ENCODE peak calls at places on chromosome 21, in nine cellular contexts. C is stomach, R is gastrocnemius medialis, S is K562, N is ovary, G is testis, D is sigmoid colon, I is IMR-90, Y is tibial nerve. F is an unnamed sample.

GRCh38 chr21:43763901-43764523 is 12.1 kb downstream of the CSTB start:
- DNase-seq in D (no peak), C (no peak), N (no peak), R (no peak), I (no peak), G (no peak), Y (no peak), S (no peak), F (no peak)

GRCh38 chr21:21907271-21907670 is 909.1 kb downstream of the NCAM2 start:
- DNase-seq in G (peak; percentile 43), Y (no peak), D (no peak), S (no peak), I (no peak), N (no peak), R (no peak), C (no peak), F (no peak)

GRCh38 chr21:27240901-27241300 is 274.0 kb upstream of the ADAMTS5 start:
- DNase-seq in S (no peak), R (no peak), C (no peak), Y (no peak), G (no peak), D (no peak), N (no peak), I (no peak), F (no peak)

GRCh38 chr21:28485301-28486022 is 507.2 kb downstream of the LTN1 start:
- DNase-seq in C (no peak), D (no peak), N (no peak), R (no peak), Y (no peak), I (peak; percentile 80), S (no peak), G (no peak), F (no peak)

GRCh38 chr21:43637530-43637929 is 21.8 kb downstream of the HSF2BP start:
- DNase-seq in G (no peak), Y (no peak), D (no peak), S (no peak), N (no peak), R (no peak), C (no peak), I (no peak), F (no peak)

GRCh38 chr21:43332872-43333300 is 94.0 kb downstream of the SIK1 start:
- DNase-seq in R (no peak), S (no peak), N (no peak), Y (no peak), C (no peak), D (no peak), I (peak; percentile 51), G (no peak), F (no peak)

GRCh38 chr21:44636209-44637017 is 743 bp upstream of the KRTAP10-10 start:
- DNase-seq in I (no peak), D (no peak), G (no peak), N (no peak), C (peak; percentile 23), Y (no peak), R (no peak), S (no peak), F (no peak)

GRCh38 chr21:31490471-31490870 is 146.4 kb upstream of the TIAM1 start:
- DNase-seq in C (no peak), D (no peak), N (no peak), G (peak; percentile 69), R (no peak), S (peak; percentile 30), I (no peak), Y (no peak), F (no peak)

GRCh38 chr21:44459712-44460440 is 4.6 kb downstream of the LRRC3 start:
- DNase-seq in N (no peak), S (no peak), C (no peak), Y (no peak), R (no peak), G (no peak), I (no peak), D (peak; percentile 54), F (no peak)

GRCh38 chr21:27683292-27683691 is 716.4 kb upstream of the ADAMTS5 start:
- DNase-seq in N (no peak), I (no peak), Y (no peak), C (no peak), G (no peak), S (no peak), D (no peak), R (no peak), F (no peak)

GRCh38 chr21:15080504-15080903 is 15.7 kb upstream of the NRIP1 start:
- DNase-seq in D (no peak), N (no peak), G (no peak), C (no peak), S (no peak), Y (no peak), R (no peak), I (no peak), F (no peak)

GRCh38 chr21:45208627-45208951 is 79.1 kb downstream of the POFUT2 start:
- DNase-seq in G (no peak), N (no peak), C (no peak), D (no peak), S (no peak), Y (no peak), I (peak; percentile 54), R (no peak), F (no peak)

GRCh38 chr21:14836950-14837349 is 227.8 kb downstream of the NRIP1 start:
- DNase-seq in Y (no peak), G (no peak), R (no peak), C (no peak), I (peak; percentile 59), S (no peak), N (no peak), D (no peak), F (no peak)

GRCh38 chr21:23017989-23018388 is 2019.8 kb downstream of the NCAM2 start:
- DNase-seq in N (no peak), I (no peak), C (no peak), Y (no peak), S (no peak), R (no peak), D (no peak), G (no peak), F (no peak)

DNA sequence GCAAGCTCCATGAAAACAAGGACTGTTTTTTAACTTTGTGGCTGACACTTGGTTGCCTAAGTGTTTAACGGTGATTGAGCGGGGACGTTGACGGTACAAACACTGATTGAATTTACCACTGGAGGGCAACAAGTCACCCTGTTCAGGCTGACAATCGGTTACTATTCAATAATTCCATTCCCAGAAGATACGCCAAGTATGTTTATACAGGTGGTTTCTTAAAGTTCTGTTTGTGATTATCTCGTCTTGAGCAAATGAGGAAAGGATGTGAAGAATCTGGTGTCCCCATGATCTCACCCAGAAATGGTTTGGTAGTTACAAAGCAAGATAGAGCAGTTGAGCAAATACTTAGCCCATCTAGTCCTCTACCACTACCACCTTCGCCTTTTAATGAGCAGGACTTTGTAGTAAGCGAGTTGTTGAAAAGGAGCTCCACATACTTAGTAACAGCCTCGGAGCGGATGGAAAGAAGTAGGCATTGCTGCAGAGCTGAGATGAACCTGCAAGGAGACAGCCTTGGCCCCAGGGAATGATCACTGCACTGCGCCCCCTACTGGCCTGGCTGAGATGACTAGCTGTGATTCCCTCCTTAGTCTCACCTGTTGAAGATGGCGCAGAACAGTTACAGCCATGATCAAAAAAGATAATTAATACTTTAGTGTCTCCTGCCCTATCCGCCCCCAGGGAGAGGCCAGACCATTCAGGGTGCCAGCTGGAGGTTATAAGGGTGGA is 36.3 kb downstream of the IFNAR1 start:
- DNase-seq in S (peak; percentile 89), G (peak; percentile 90), C (peak; percentile 82), R (peak; percentile 27), I (peak; percentile 87), D (peak; percentile 80), Y (peak; percentile 70), N (peak; percentile 83), F (peak; percentile 73)
- TF ChIP-seq POLR2A in S (no peak), G (no peak), C (no peak), R (no peak), I (no peak), D (no peak), Y (no peak), N (no peak), F (no peak)

GRCh38 chr21:36744190-36744559 is 45.3 kb downstream of the SIM2 start:
- DNase-seq in S (no peak), R (no peak), C (no peak), Y (no peak), G (no peak), I (no peak), D (no peak), N (no peak), F (no peak)
- H3K27me3 ChIP-seq in S (peaks cover 54% of the 10 kb centered on the region), R (no peaks in the 10 kb centered on the region), C (peaks cover 3% of the 10 kb centered on the region), Y (peaks cover 34% of the 10 kb centered on the region), G (no peaks in the 10 kb centered on the region), I (peaks cover 10% of the 10 kb centered on the region), D (peaks cover 20% of the 10 kb centered on the region), N (no peaks in the 10 kb centered on the region), F (peaks cover 7% of the 10 kb centered on the region)

DNA sequence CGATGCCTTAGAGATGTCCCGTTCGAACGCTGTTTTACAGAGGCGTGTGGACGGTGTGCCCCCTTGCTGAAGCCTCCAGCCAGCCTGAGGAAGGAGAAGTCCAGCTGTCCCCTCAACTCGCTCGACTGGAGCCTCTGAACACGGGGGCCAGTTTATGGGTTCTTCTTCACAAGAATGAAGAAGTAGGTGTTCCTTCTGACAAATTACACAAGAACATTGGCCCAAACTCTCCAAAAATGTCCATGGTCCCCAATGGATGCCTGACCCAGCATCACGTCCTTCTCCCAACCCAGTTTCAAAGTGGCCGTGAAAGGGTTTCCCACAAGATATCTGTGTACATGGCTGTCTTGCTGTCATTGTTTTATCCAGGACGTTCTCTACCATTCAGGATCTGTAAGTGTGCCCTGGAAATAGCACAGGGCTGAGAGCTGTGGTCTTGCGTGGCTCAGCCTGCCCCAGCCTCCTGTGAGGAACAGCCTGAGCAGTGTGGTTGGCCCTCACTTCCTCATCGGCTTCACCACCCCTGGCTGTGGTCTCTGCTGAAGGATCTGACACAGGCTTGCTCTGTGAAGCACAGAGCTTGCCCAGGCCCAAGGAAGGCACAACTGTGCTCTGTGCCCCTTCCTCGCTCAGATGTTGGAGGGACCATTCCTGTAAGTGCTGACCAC is 1.0 kb upstream of the S100B start:
- DNase-seq in Y (no peak), I (no peak), C (peak; percentile 45), G (no peak), D (no peak), S (no peak), N (no peak), R (no peak), F (no peak)
- H3K27ac ChIP-seq in Y (peak overlapping the region; percentile 68), I (no peak overlapping the region), C (peak overlapping the region; percentile 36), G (no peak overlapping the region), D (peak overlapping the region; percentile 25), S (no peak overlapping the region), N (no peak overlapping the region), R (no peak overlapping the region), F (no peak overlapping the region)

GRCh38 chr21:46489800-46490199 is 31.1 kb downstream of the DIP2A start:
- DNase-seq in G (no peak), R (no peak), D (no peak), Y (no peak), S (no peak), I (no peak), N (no peak), C (no peak), F (no peak)

GRCh38 chr21:46489162-46489663 is 30.5 kb downstream of the DIP2A start:
- DNase-seq in N (no peak), G (no peak), Y (no peak), C (no peak), R (no peak), I (no peak), S (no peak), D (no peak), F (no peak)

GRCh38 chr21:46491553-46491952 is 32.9 kb downstream of the DIP2A start:
- DNase-seq in R (no peak), Y (no peak), S (no peak), G (no peak), C (no peak), N (no peak), D (no peak), I (no peak), F (no peak)

GRCh38 chr21:46493828-46494227 is 35.1 kb downstream of the DIP2A start:
- DNase-seq in Y (no peak), I (no peak), C (no peak), D (no peak), S (no peak), G (no peak), N (no peak), R (no peak), F (no peak)

GRCh38 chr21:46492851-46493250 is 34.2 kb downstream of the DIP2A start:
- DNase-seq in C (no peak), D (no peak), S (no peak), R (no peak), N (no peak), I (no peak), Y (no peak), G (no peak), F (no peak)
- TF ChIP-seq POLR2A in C (no peak), D (no peak), S (no peak), R (no peak), N (no peak), I (no peak), Y (no peak), G (no peak), F (no peak)

F was measured in uterus.